ENCODE peak calls at places on chromosome X, in six cellular contexts. W is left ventricle myocardium inferior, M is heart left ventricle, E is mucosa of descending colon, V is PC-9, G is tibial nerve. Y is an unnamed sample. For H3K4me1, the result is how much of the 10 kb centered on the place peaks cover.

GRCh38 chrX:27590044-27590443 is at the start of gene DCAF8L2:
- DNase-seq in W (no peak), M (no peak), E (no peak), V (no peak), G (no peak), Y (no peak)

GRCh38 chrX:44264936-44265335 is 78.5 kb downstream of the EFHC2 start:
- DNase-seq in W (no peak), M (no peak), E (no peak), V (no peak), G (no peak), Y (no peak)

GRCh38 chrX:7216981-7217587 is 69.1 kb upstream of the PUDP start:
- DNase-seq in W (no peak), M (no peak), E (no peak), V (no peak), G (no peak), Y (no peak)

GRCh38 chrX:135931644-135932487 is 38.4 kb downstream of the SAGE1 start:
- DNase-seq in W (peak), M (peak), E (peak), V (peak), G (peak), Y (no peak)

GRCh38 chrX:34880656-34881055 is 61.9 kb upstream of the FAM47B start:
- DNase-seq in W (no peak), M (no peak), E (no peak), V (peak), G (no peak), Y (no peak)

GRCh38 chrX:149630681-149631292 is 805 bp downstream of the TMEM185A start:
- DNase-seq in W (no peak), M (peak), E (peak), V (peak), G (no peak), Y (no peak)

GRCh38 chrX:12820737-12821136 is 29.5 kb downstream of the PRPS2 start:
- DNase-seq in W (no peak), M (no peak), E (no peak), V (no peak), G (no peak), Y (no peak)

GRCh38 chrX:139875831-139876230 is 57.0 kb downstream of the ATP11C start:
- DNase-seq in W (no peak), M (no peak), E (no peak), V (no peak), G (no peak), Y (no peak)

GRCh38 chrX:40090050-40090804 is 7.5 kb downstream of the BCOR start:
- DNase-seq in W (peak), M (peak), E (no peak), V (no peak), G (no peak), Y (peak)

GRCh38 chrX:12138366-12139313 is at the start of gene FRMPD4:
- DNase-seq in W (no peak), M (peak), E (no peak), V (no peak), G (no peak), Y (no peak)

GRCh38 chrX:3788494-3789233 is 75.2 kb upstream of the PRKX start:
- DNase-seq in W (no peak), M (no peak), E (no peak), V (no peak), G (no peak), Y (no peak)

GRCh38 chrX:46117234-46117633 is 428.0 kb downstream of the ZNF674 start:
- DNase-seq in W (peak), M (no peak), E (no peak), V (no peak), G (no peak), Y (no peak)

GRCh38 chrX:54064564-54064963 is 20.3 kb upstream of the PHF8 start:
- DNase-seq in W (no peak), M (no peak), E (no peak), V (no peak), G (no peak), Y (no peak)
- TF ChIP-seq CTCF in W (no peak), M (no peak), E (no peak), V (no peak), G (no peak), Y (no peak)

DNA sequence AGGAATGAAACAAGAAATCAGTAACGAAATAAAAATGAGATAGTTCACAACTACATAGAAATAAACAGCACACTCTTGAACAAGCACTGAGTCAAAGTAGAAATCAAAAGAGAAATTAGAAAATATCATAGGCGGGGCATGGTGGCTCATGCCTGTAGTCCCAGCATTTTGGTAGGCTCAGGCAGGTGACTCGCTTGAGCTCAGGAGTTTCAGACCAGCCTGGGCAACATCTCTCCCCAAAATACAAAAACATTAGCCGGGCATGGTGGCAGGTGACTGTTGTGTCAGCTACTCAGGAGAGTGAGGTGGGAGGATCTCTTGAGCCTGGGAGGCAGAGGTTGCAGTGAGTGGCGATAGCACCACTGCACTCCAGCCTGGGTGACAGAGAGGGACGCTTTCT is 714.4 kb downstream of the GLUD2 start:
- DNase-seq in W (no peak), M (no peak), E (no peak), V (no peak), G (no peak), Y (no peak)
- H3K4me1 ChIP-seq in W (under half), M (under half), E (under half), V (under half), G (under half), Y (under half)

GRCh38 chrX:23008431-23009099 is 8.8 kb downstream of the DDX53 start:
- DNase-seq in W (no peak), M (no peak), E (no peak), V (no peak), G (no peak), Y (no peak)
- TF ChIP-seq CTCF in W (peak), M (peak), E (no peak), V (peak), G (no peak), Y (no peak)

GRCh38 chrX:15853586-15854079 is 980 bp downstream of the AP1S2 start:
- DNase-seq in W (no peak), M (no peak), E (no peak), V (no peak), G (no peak), Y (no peak)
- H3K4me1 ChIP-seq in W (under half), M (under half), E (under half), V (under half), G (under half), Y (under half)

DNA sequence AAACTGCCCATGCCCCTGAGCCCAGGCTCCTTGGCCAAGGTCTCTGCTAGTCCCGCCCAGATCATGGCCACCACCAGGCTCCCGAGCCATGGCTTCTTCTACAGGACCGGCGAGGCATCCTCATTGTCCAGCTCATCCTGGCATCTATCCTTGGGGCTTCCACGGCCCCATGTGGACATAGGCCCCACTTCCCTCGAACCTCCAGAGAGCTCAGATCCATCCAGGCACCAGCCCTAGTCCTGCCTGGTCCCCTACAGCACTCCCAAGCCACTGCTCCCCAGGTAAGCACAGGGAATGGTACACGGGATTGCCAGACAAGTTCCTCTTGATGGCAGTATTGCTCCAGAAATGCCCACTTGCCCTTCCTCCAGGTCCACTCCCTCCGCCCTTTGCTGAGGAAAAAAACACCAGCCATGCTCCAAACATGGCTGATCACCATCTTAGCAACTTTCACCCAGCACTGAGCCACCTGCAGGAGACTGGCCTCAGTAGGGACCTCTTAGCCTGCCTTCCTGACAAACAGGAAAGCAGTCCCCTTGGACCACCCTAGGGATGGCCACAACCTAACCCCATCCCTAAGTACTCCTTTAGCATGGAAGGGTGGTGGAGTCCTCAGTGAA is 272.1 kb upstream of the AGTR2 start:
- DNase-seq in W (no peak), M (no peak), E (peak), V (peak), G (no peak), Y (no peak)
- TF ChIP-seq CTCF in W (no peak), M (no peak), E (no peak), V (peak), G (no peak), Y (no peak)